ENCODE peak calls at places on chromosomes 6 and 20, in four cellular contexts. E is H1, J is stomach, W is A549. B is an unnamed sample.

GRCh38 chr6:139590206-139590605 is 215.8 kb upstream of the CITED2 start:
- DNase-seq in E (no peak), J (peak), W (no peak), B (no peak)

GRCh38 chr6:12162203-12162602 is 128.0 kb upstream of the EDN1 start:
- DNase-seq in E (no peak), J (no peak), W (no peak), B (no peak)

GRCh38 chr20:21514553-21515251 is 838 bp upstream of the NKX2-2 start:
- DNase-seq in E (peak), J (no peak), W (no peak), B (no peak)

GRCh38 chr6:49606696-49607390 is 29.8 kb downstream of the RHAG start:
- DNase-seq in E (no peak), J (no peak), W (peak), B (no peak)

GRCh38 chr6:150605333-150605732 is 5.6 kb downstream of the PLEKHG1 start:
- DNase-seq in E (no peak), J (no peak), W (no peak), B (no peak)

GRCh38 chr6:139037490-139037889 is 8.9 kb downstream of the ABRACL start:
- DNase-seq in E (no peak), J (no peak), W (no peak), B (no peak)

GRCh38 chr6:112957526-112957916 is 610.4 kb downstream of the RFPL4B start:
- DNase-seq in E (no peak), J (no peak), W (no peak), B (no peak)

GRCh38 chr6:107976267-107976783 is 18.3 kb upstream of the SEC63 start:
- DNase-seq in E (no peak), J (no peak), W (no peak), B (no peak)

GRCh38 chr6:87154641-87155271 is 609 bp upstream of the ZNF292 start:
- DNase-seq in E (no peak), J (no peak), W (peak), B (no peak)

GRCh38 chr6:87944541-87944954 is 103.1 kb upstream of the SPACA1 start:
- DNase-seq in E (no peak), J (peak), W (peak), B (no peak)

GRCh38 chr6:125679651-125680050 is 69.8 kb upstream of the HEY2 start:
- DNase-seq in E (no peak), J (no peak), W (no peak), B (no peak)

GRCh38 chr6:158032354-158032733 is 50.7 kb downstream of the SYNJ2 start:
- DNase-seq in E (no peak), J (no peak), W (no peak), B (no peak)

GRCh38 chr6:9875605-9876353 is 539.1 kb downstream of the TFAP2A start:
- DNase-seq in E (no peak), J (no peak), W (no peak), B (no peak)

GRCh38 chr6:165697171-165697570 is 34.1 kb upstream of the PDE10A start:
- DNase-seq in E (no peak), J (no peak), W (no peak), B (no peak)

GRCh38 chr6:155473741-155474140 is 18.1 kb upstream of the NOX3 start:
- DNase-seq in E (no peak), J (no peak), W (no peak), B (no peak)

GRCh38 chr6:158026054-158026900 is 44.6 kb downstream of the SYNJ2 start:
- DNase-seq in E (peak), J (peak), W (peak), B (peak)

GRCh38 chr6:29426654-29427053 is 11.9 kb downstream of the OR12D1 start:
- DNase-seq in E (no peak), J (no peak), W (no peak), B (no peak)

GRCh38 chr6:114887037-114887436 is 544.2 kb upstream of the HS3ST5 start:
- DNase-seq in E (no peak), J (no peak), W (no peak), B (no peak)

GRCh38 chr6:1910621-1911407 is 301.1 kb downstream of the FOXC1 start:
- DNase-seq in E (no peak), J (no peak), W (no peak), B (no peak)

GRCh38 chr6:131173680-131174079 is 38.4 kb downstream of the AKAP7 start:
- DNase-seq in E (no peak), J (no peak), W (no peak), B (no peak)

GRCh38 chr20:3651204-3651970 is 11.8 kb downstream of the GFRA4 start:
- DNase-seq in E (no peak), J (peak), W (no peak), B (no peak)

GRCh38 chr6:42125663-42126062 is 16.8 kb downstream of the C6orf132 start:
- DNase-seq in E (no peak), J (no peak), W (no peak), B (no peak)

GRCh38 chr20:31979713-31980426 is 11.9 kb downstream of the XKR7 start:
- DNase-seq in E (no peak), J (no peak), W (no peak), B (no peak)

GRCh38 chr6:35305117-35305516 is 7.5 kb downstream of the DEF6 start:
- DNase-seq in E (no peak), J (no peak), W (no peak), B (no peak)

GRCh38 chr20:1844723-1845523 is 50.3 kb upstream of the SIRPA start:
- DNase-seq in E (no peak), J (peak), W (no peak), B (no peak)

GRCh38 chr20:23670361-23670760 is 18.5 kb downstream of the CST4 start:
- DNase-seq in E (no peak), J (no peak), W (no peak), B (peak)

GRCh38 chr20:23671479-23671878 is 17.4 kb downstream of the CST4 start:
- DNase-seq in E (no peak), J (no peak), W (no peak), B (peak)

GRCh38 chr20:23669866-23670265 is 19.0 kb downstream of the CST4 start:
- DNase-seq in E (no peak), J (no peak), W (no peak), B (no peak)

GRCh38 chr20:23672158-23672557 is 16.7 kb downstream of the CST4 start:
- DNase-seq in E (no peak), J (no peak), W (no peak), B (no peak)

DNA sequence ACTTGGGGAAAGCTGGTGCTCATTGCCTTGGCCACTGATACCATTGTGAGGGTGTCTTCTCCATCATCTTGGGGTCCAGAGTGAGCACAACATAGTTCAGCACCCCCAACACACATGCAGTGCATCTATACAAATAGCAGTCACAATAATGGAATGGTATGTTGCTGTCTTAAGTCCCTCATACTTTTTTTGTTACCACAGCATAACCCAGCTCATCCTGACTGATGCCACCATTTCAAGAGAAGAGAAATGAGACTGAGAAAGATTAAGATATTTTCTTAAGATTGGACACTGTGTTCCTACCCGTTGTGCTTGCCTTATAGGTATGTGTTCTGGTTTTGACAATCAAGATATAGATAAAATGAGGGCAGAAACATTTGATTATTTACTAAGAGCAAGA is 15.6 kb downstream of the CST4 start:
- DNase-seq in E (no peak), J (no peak), W (no peak), B (peak)
- H3K4me3 ChIP-seq in E (no peak), J (no peak), W (no peak), B (no peak)

GRCh38 chr6:20534295-20534897 is at the start of gene CDKAL1:
- DNase-seq in E (peak), J (peak), W (peak), B (peak)
- TF ChIP-seq POLR2A in E (peak), J (no peak), W (peak), B (no peak)

GRCh38 chr20:43409041-43409913 is 48.4 kb upstream of the SRSF6 start:
- DNase-seq in E (peak), J (no peak), W (no peak), B (no peak)
- TF ChIP-seq CTCF in E (peak), J (no peak), W (peak), B (no peak)

GRCh38 chr20:58585753-58586540 is 65.1 kb upstream of the STX16 start:
- DNase-seq in E (no peak), J (no peak), W (no peak), B (no peak)

GRCh38 chr20:58584881-58585752 is 66.0 kb upstream of the STX16 start:
- DNase-seq in E (no peak), J (no peak), W (no peak), B (peak)

GRCh38 chr20:58584051-58584824 is 66.8 kb upstream of the STX16 start:
- DNase-seq in E (no peak), J (no peak), W (no peak), B (peak)

GRCh38 chr20:58587467-58587866 is 63.6 kb upstream of the STX16 start:
- DNase-seq in E (no peak), J (no peak), W (no peak), B (no peak)

DNA sequence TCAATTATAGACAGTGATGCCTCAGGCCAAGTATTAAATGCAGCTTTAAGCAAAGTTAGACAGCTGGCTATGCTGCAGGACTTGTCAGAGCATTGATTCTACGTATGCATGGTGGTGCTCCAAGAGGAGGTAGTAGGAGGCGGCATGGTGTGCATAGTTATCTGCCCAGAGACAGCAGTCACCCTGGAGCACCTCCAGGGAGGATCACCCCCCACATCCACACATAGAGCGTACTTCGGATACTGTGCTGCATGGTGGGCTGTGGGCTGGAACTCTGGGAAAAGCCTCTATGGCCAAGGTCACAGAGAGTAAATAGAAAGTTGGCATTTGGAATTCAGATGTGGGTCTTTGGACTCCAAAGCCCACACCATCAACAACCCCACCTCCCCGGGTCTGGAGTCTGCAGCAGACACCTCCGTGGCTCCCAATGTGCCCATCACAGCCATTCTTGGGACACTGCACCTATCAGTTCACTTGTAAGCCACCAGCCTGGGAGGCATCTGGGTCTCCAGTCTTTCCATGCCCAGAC is 64.5 kb upstream of the STX16 start:
- DNase-seq in E (no peak), J (no peak), W (no peak), B (peak)
- H3K4me3 ChIP-seq in E (no peak), J (no peak), W (no peak), B (no peak)

GRCh38 chr6:33075568-33076405 is at the start of gene HLA-DPB1:
- DNase-seq in E (no peak), J (no peak), W (peak), B (no peak)

GRCh38 chr6:33078442-33078841 is 2.7 kb downstream of the HLA-DPB1 start:
- DNase-seq in E (no peak), J (no peak), W (no peak), B (no peak)

GRCh38 chr6:33077908-33078307 is 2.1 kb downstream of the HLA-DPB1 start:
- DNase-seq in E (no peak), J (no peak), W (no peak), B (no peak)

GRCh38 chr6:33075208-33075567 is 602 bp upstream of the HLA-DPB1 start:
- DNase-seq in E (no peak), J (no peak), W (no peak), B (no peak)

DNA sequence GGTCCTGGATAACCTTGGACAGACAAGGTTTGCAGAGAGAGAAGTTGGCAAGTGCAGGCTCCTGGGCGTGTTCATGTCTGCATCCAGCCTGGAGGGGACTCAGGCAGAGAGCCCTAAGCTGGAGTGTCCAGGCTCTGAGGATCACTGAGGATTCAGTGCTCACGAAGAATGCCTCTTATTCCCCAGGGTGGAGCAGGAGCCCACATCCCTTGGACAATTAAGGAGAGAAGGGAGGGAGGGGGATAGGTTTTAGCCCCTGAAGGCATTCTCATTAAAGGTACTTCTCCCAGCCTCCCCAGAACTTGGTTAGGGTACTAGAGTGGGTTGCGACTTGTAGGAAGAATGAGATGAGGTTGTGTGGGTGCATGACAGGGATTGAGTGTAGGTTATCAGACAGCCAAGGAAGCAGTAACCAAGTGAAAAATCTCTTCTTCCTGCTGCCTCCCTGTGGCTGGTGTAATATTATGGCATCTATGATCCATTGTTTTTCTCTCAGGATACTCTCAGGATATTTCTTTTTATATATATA is 680 bp downstream of the HLA-DPB1 start:
- DNase-seq in E (no peak), J (no peak), W (no peak), B (no peak)
- TF ChIP-seq POLR2A in E (no peak), J (no peak), W (no peak), B (no peak)

DNA sequence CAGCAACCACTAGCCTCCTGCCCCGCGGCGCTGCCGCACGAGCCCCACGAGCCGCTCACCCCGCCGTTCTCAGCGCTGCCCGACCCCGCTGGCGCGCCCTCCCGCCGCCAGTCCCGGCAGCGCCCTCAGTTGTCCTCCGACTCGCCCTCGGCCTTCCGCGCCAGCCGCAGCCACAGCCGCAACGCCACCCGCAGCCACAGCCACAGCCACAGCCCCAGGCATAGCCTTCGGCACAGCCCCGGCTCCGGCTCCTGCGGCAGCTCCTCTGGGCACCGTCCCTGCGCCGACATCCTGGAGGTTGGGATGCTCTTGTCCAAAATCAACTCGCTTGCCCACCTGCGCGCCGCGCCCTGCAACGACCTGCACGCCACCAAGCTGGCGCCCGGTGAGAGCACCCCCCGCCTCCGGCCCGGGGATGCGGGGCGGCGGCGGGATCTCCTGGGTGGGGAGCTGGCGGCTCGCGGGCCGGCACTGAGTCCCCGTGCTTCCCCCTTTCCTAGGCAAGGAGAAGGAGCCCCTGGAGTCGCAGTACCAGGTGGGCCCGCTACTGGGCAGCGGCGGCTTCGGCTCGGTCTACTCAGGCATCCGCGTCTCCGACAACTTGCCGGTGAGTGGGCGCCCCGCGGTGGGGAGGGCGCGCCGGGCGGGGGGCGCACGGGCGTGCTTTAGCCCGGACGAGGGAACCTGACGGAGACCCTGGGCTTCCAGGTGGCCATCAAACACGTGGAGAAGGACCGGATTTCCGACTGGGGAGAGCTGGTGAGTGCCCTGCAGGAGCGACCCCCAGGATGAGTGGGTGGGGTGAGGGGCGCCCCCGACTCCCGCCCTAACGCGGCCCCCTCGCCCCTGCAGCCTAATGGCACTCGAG is 555 bp downstream of the PIM1 start:
- DNase-seq in E (peak), J (peak), W (peak), B (peak)
- TF ChIP-seq CTCF in E (peak), J (no peak), W (peak), B (no peak)

B was measured in lower leg skin.